ENCODE peak calls at places on chromosome 17, in four cellular contexts. J, F, E and P are unnamed samples.

GRCh38 chr17:35298639-35299038 is 55.8 kb downstream of the SLFN5 start:
- DNase-seq in J (no peak), F (no peak), E (no peak), P (no peak)

GRCh38 chr17:63437287-63438091 is 8.6 kb downstream of the CYB561 start:
- DNase-seq in J (no peak), F (no peak), E (no peak), P (peak)

GRCh38 chr17:2874211-2874686 is 78.0 kb downstream of the RAP1GAP2 start:
- DNase-seq in J (no peak), F (no peak), E (peak), P (no peak)

GRCh38 chr17:62935481-62935880 is 30.6 kb upstream of the TANC2 start:
- DNase-seq in J (no peak), F (no peak), E (no peak), P (no peak)

GRCh38 chr17:3647769-3648540 is 11.4 kb downstream of the CTNS start:
- DNase-seq in J (peak), F (no peak), E (peak), P (no peak)

GRCh38 chr17:32927724-32928526 is at the start of gene TMEM98:
- DNase-seq in J (peak), F (no peak), E (no peak), P (peak)

GRCh38 chr17:78414178-78415162 is 36.0 kb downstream of the PGS1 start:
- DNase-seq in J (no peak), F (no peak), E (no peak), P (no peak)

GRCh38 chr17:32998893-32999240 is 7.2 kb downstream of the SPACA3 start:
- DNase-seq in J (no peak), F (no peak), E (no peak), P (no peak)

GRCh38 chr17:73901661-73902415 is 257.6 kb upstream of the SDK2 start:
- DNase-seq in J (peak), F (no peak), E (no peak), P (no peak)

GRCh38 chr17:73899839-73900238 is 255.6 kb upstream of the SDK2 start:
- DNase-seq in J (peak), F (no peak), E (no peak), P (no peak)

GRCh38 chr17:73901249-73901648 is 257.0 kb upstream of the SDK2 start:
- DNase-seq in J (no peak), F (no peak), E (no peak), P (no peak)

GRCh38 chr17:73900516-73900915 is 256.3 kb upstream of the SDK2 start:
- DNase-seq in J (no peak), F (no peak), E (no peak), P (no peak)

DNA sequence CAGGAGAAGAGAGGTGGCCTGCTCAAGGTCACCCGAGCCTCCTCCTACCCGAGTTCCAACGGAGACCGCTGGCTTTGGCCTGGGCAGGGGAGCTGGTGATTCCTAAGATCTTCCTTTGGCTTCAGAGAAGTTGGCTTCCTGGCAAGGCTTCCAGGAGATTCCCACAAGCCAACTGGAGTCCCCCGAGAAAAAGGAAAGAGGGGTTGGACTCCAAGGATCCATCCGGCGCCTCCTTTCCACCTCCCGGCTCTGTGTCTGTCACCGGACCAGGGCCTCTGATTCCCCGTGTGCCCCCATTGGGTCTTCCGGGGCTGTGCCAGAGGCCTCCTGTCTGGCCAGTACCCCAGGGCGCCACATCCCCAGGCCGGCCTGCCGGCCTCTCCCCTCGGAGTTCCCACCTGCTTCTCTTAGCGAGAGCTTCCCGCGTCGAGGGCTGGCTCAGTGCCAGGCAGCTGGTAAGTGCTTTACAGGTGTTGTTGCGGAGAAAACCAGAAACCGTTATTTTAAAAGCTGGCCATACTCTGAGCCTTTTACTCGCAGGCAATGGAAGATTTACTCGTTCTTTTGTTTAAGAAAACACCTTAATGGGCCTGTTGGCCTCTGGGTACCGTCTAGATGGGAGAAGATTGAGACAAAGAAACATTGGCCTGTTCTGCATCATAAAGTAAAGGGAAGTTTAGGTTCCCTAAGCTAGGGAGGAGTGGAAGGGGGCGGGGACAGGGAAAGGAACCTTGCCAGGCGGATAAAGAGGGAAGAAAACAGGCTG is 258.4 kb upstream of the SDK2 start:
- DNase-seq in J (peak), F (no peak), E (no peak), P (no peak)
- TF ChIP-seq CBX5 in J (no peak), F (no peak), E (no peak), P (no peak)

GRCh38 chr17:40345161-40346034 is 19.1 kb downstream of the GJD3 start:
- DNase-seq in J (peak), F (no peak), E (peak), P (peak)

GRCh38 chr17:40341808-40342574 is 22.5 kb downstream of the GJD3 start:
- DNase-seq in J (peak), F (no peak), E (peak), P (peak)

GRCh38 chr17:40342575-40343058 is 21.9 kb downstream of the GJD3 start:
- DNase-seq in J (peak), F (no peak), E (no peak), P (no peak)

GRCh38 chr17:40344321-40345160 is 20.0 kb downstream of the GJD3 start:
- DNase-seq in J (peak), F (no peak), E (no peak), P (no peak)

GRCh38 chr17:40343126-40344119 is 21.1 kb downstream of the GJD3 start:
- DNase-seq in J (no peak), F (no peak), E (no peak), P (no peak)
- H3K9ac ChIP-seq in J (no peak), F (no peak), E (peak), P (peak)

GRCh38 chr17:19023209-19023999 is 18.8 kb upstream of the FAM83G start:
- DNase-seq in J (no peak), F (no peak), E (no peak), P (no peak)
- TF ChIP-seq JUND in J (no peak), F (no peak), E (no peak), P (no peak)

DNA sequence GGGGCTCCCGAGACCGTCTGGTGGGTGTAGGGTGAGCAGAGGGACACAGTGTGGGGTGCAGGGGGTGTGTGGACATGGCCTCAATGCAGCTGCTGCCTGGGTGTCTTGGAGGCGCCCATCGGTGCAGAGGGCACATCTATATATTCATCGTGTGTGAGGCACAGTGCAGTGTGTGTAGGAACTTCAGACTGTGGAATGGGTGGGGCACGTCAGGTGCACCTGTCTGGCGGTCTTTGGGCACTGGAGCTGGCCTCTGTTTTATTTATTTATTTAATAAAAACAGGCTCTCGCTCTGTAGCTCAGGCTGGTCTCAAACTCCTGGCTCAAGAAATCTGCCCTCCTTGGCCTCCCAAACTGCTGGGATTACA is 16.8 kb downstream of the LASP1 start:
- DNase-seq in J (no peak), F (no peak), E (no peak), P (no peak)
- TF ChIP-seq CBX5 in J (no peak), F (no peak), E (no peak), P (no peak)

GRCh38 chr17:1829189-1829578 is 518 bp downstream of the SMYD4 start:
- DNase-seq in J (no peak), F (no peak), E (peak), P (no peak)
- H3K9ac ChIP-seq in J (peak), F (peak), E (peak), P (peak)

DNA sequence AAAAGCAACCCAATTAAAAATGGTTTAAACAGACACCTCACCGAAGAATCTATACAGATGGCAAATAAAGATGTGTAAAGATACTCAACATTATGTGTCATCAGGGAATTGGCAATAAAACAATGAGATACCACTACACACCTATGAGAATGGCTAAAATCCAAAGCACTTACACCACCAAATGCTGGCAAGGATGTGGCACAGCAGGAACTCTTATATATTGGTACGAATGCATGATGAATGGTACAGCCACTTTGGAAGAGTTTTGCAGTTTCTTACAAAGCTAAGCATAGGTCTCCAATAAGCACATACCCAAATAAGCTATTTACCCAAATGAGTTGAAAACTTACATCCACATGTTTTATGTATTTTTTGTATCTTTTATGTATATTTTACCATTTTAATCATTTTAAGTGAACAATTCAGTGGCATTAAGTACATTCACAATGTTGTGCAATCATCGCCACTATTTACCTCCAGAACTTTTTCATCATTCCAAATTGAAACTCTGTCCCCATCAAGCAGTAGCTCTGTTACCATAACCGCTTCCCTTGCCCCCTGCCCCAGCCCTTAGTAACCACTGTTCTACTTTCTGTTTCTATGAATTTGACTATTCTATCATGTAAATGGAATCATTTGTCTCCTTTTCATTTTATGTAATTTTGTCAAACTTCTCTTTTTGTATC is 6.7 kb upstream of the ALDH3A2 start:
- DNase-seq in J (no peak), F (no peak), E (no peak), P (no peak)
- TF ChIP-seq JUND in J (no peak), F (no peak), E (no peak), P (no peak)

GRCh38 chr17:4937553-4937952 is 2.3 kb downstream of the SLC25A11 start:
- DNase-seq in J (no peak), F (no peak), E (no peak), P (no peak)

GRCh38 chr17:4938069-4938491 is 1.8 kb downstream of the SLC25A11 start:
- DNase-seq in J (no peak), F (no peak), E (no peak), P (no peak)

GRCh38 chr17:4939554-4939803 is 367 bp downstream of the SLC25A11 start:
- DNase-seq in J (no peak), F (no peak), E (no peak), P (no peak)

GRCh38 chr17:4939804-4940624 is at the start of the genes RNF167 and SLC25A11:
- DNase-seq in J (peak), F (peak), E (peak), P (peak)

GRCh38 chr17:4938670-4939553 is 934 bp downstream of the SLC25A11 start:
- DNase-seq in J (no peak), F (no peak), E (no peak), P (peak)
- TF ChIP-seq CBX5 in J (no peak), F (no peak), E (no peak), P (no peak)

GRCh38 chr17:13575466-13575865 is 26.3 kb downstream of the HS3ST3A1 start:
- DNase-seq in J (no peak), F (no peak), E (no peak), P (peak)
- H3K9ac ChIP-seq in J (no peak), F (no peak), E (no peak), P (no peak)

DNA sequence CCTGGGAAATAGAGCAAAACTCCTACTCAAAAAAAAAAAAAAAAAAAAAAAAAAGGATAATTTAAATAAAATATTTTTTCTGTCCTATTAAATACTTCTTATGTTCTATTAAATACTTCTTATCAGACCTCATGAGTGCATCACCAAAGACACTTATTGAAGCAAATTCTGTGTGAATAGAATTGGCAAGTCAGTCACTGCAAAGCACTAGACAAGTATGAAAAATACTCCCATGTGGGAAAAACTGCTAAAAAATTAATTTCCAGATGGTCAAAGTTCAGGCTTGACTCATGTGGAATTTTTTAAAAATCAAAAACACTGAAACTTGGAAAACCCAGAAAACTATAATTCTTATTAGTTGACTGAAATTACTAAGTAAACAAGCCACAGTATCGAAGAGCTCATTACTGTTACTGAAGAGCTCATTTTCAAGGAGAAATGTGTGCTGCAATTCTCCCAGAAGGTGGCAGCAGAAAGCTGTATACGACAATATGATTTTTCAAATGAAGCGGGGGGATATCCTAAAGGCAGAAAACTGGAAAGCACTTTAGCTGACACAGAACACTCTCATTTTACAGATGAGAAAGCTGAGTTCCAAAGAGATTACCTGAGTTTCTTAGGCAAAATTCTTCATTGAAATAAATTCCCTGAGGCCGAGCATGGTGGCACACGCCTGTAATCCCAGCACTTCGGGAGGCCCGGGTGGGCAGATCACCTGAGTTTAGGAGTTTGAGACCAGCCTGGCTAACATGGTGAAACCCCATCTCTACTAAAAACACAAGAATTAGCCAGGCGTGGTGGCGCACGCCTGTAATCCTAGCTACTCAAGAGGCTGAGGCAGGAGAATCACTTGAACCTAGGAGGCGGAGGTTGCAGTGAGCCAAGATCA is 15.9 kb upstream of the FBXO47 start:
- DNase-seq in J (peak), F (peak), E (peak), P (peak)
- TF ChIP-seq JUND in J (no peak), F (no peak), E (no peak), P (no peak)